ENCODE peak calls at places on chromosomes 11 and 22, in seven cellular contexts. One of them, this sample, is unnamed.

GRCh38 chr22:38262051-38262795 is 10.6 kb downstream of the TMEM184B start:
- DNase-seq in colonic mucosa: peak; percentile 74
- DNase-seq in left lung: peak; percentile 89
- DNase-seq in heart left ventricle: peak; percentile 48
- DNase-seq in kidney epithelial cell: no peak
- DNase-seq in B cell: peak; percentile 55
- DNase-seq in tibial artery: peak; percentile 81
- DNase-seq in this sample: peak; percentile 36

GRCh38 chr11:21132146-21132720 is 462.8 kb downstream of the NELL1 start:
- DNase-seq in left lung: peak; percentile 67
- DNase-seq in heart left ventricle: no peak
- DNase-seq in B cell: no peak
- DNase-seq in tibial artery: no peak
- DNase-seq in colonic mucosa: no peak
- DNase-seq in kidney epithelial cell: no peak
- DNase-seq in this sample: no peak

GRCh38 chr11:61138940-61139339 is 22.3 kb downstream of the VPS37C start:
- DNase-seq in left lung: no peak
- DNase-seq in tibial artery: no peak
- DNase-seq in colonic mucosa: no peak
- DNase-seq in heart left ventricle: no peak
- DNase-seq in B cell: no peak
- DNase-seq in kidney epithelial cell: no peak
- DNase-seq in this sample: no peak

GRCh38 chr11:68956547-68957254 is 24.1 kb downstream of the MRGPRD start:
- DNase-seq in B cell: no peak
- DNase-seq in tibial artery: no peak
- DNase-seq in kidney epithelial cell: no peak
- DNase-seq in heart left ventricle: no peak
- DNase-seq in left lung: no peak
- DNase-seq in colonic mucosa: no peak
- DNase-seq in this sample: no peak

GRCh38 chr22:30483169-30483568 is 11.4 kb upstream of the SEC14L3 start:
- DNase-seq in kidney epithelial cell: no peak
- DNase-seq in colonic mucosa: no peak
- DNase-seq in heart left ventricle: no peak
- DNase-seq in B cell: no peak
- DNase-seq in left lung: no peak
- DNase-seq in tibial artery: no peak
- DNase-seq in this sample: no peak

GRCh38 chr11:68549789-68550484 is 89.4 kb downstream of the PPP6R3 start:
- DNase-seq in heart left ventricle: no peak
- DNase-seq in colonic mucosa: no peak
- DNase-seq in B cell: no peak
- DNase-seq in left lung: no peak
- DNase-seq in kidney epithelial cell: no peak
- DNase-seq in tibial artery: no peak
- DNase-seq in this sample: no peak

GRCh38 chr11:86671386-86672006 is 920 bp downstream of the ME3 start:
- DNase-seq in tibial artery: peak; percentile 89
- DNase-seq in colonic mucosa: peak; percentile 88
- DNase-seq in B cell: no peak
- DNase-seq in heart left ventricle: peak; percentile 84
- DNase-seq in kidney epithelial cell: no peak
- DNase-seq in left lung: peak; percentile 88
- DNase-seq in this sample: no peak

GRCh38 chr11:128324531-128325141 is 262.7 kb downstream of the ETS1 start:
- DNase-seq in heart left ventricle: no peak
- DNase-seq in colonic mucosa: no peak
- DNase-seq in tibial artery: no peak
- DNase-seq in B cell: no peak
- DNase-seq in kidney epithelial cell: no peak
- DNase-seq in left lung: peak; percentile 43
- DNase-seq in this sample: peak; percentile 77

GRCh38 chr11:12418019-12418611 is 40.7 kb downstream of the PARVA start:
- DNase-seq in B cell: no peak
- DNase-seq in kidney epithelial cell: no peak
- DNase-seq in colonic mucosa: no peak
- DNase-seq in heart left ventricle: no peak
- DNase-seq in left lung: no peak
- DNase-seq in tibial artery: no peak
- DNase-seq in this sample: no peak

GRCh38 chr11:47212938-47213337 is 1.8 kb upstream of the DDB2 start:
- DNase-seq in colonic mucosa: peak; percentile 63
- DNase-seq in kidney epithelial cell: no peak
- DNase-seq in heart left ventricle: no peak
- DNase-seq in tibial artery: no peak
- DNase-seq in left lung: no peak
- DNase-seq in B cell: no peak
- DNase-seq in this sample: no peak

GRCh38 chr11:94926698-94927237 is 46.6 kb downstream of the CWC15 start:
- DNase-seq in B cell: no peak
- DNase-seq in tibial artery: peak; percentile 92
- DNase-seq in heart left ventricle: peak; percentile 89
- DNase-seq in kidney epithelial cell: no peak
- DNase-seq in colonic mucosa: peak; percentile 58
- DNase-seq in left lung: no peak
- DNase-seq in this sample: no peak

GRCh38 chr11:116691779-116692178 is 81.0 kb downstream of the BUD13 start:
- DNase-seq in left lung: no peak
- DNase-seq in colonic mucosa: peak; percentile 46
- DNase-seq in kidney epithelial cell: no peak
- DNase-seq in heart left ventricle: peak; percentile 30
- DNase-seq in tibial artery: peak; percentile 65
- DNase-seq in B cell: peak; percentile 65
- DNase-seq in this sample: peak; percentile 42

GRCh38 chr22:42642801-42643631 is 2.6 kb upstream of the ATP5MGL start:
- DNase-seq in tibial artery: no peak
- DNase-seq in heart left ventricle: no peak
- DNase-seq in kidney epithelial cell: no peak
- DNase-seq in left lung: no peak
- DNase-seq in B cell: no peak
- DNase-seq in colonic mucosa: no peak
- DNase-seq in this sample: no peak

GRCh38 chr11:109940816-109941215 is 152.4 kb upstream of the ZC3H12C start:
- DNase-seq in B cell: no peak
- DNase-seq in left lung: no peak
- DNase-seq in colonic mucosa: no peak
- DNase-seq in tibial artery: no peak
- DNase-seq in kidney epithelial cell: no peak
- DNase-seq in heart left ventricle: no peak
- DNase-seq in this sample: no peak

GRCh38 chr22:46038174-46038487 is 61.2 kb upstream of the WNT7B start:
- DNase-seq in colonic mucosa: no peak
- DNase-seq in B cell: no peak
- DNase-seq in heart left ventricle: no peak
- DNase-seq in kidney epithelial cell: no peak
- DNase-seq in tibial artery: no peak
- DNase-seq in left lung: no peak
- DNase-seq in this sample: no peak

GRCh38 chr11:18329196-18329870 is 7.0 kb downstream of the GTF2H1 start:
- DNase-seq in kidney epithelial cell: no peak
- DNase-seq in colonic mucosa: no peak
- DNase-seq in left lung: no peak
- DNase-seq in heart left ventricle: no peak
- DNase-seq in tibial artery: no peak
- DNase-seq in B cell: no peak
- DNase-seq in this sample: no peak

GRCh38 chr22:39384750-39385480 is 14.7 kb upstream of the TAB1 start:
- DNase-seq in tibial artery: no peak
- DNase-seq in colonic mucosa: no peak
- DNase-seq in left lung: no peak
- DNase-seq in heart left ventricle: no peak
- DNase-seq in B cell: no peak
- DNase-seq in kidney epithelial cell: no peak
- DNase-seq in this sample: no peak

GRCh38 chr11:103378931-103379330 is 269.7 kb downstream of the DYNC2H1 start:
- DNase-seq in tibial artery: no peak
- DNase-seq in left lung: no peak
- DNase-seq in kidney epithelial cell: no peak
- DNase-seq in colonic mucosa: no peak
- DNase-seq in B cell: no peak
- DNase-seq in heart left ventricle: no peak
- DNase-seq in this sample: no peak

GRCh38 chr11:93220078-93220477 is 22.3 kb upstream of the SLC36A4 start:
- DNase-seq in kidney epithelial cell: no peak
- DNase-seq in B cell: no peak
- DNase-seq in left lung: no peak
- DNase-seq in heart left ventricle: no peak
- DNase-seq in tibial artery: no peak
- DNase-seq in colonic mucosa: no peak
- DNase-seq in this sample: no peak

GRCh38 chr11:64885367-64886286 is 7.2 kb upstream of the EHD1 start:
- DNase-seq in colonic mucosa: peak; percentile 37
- DNase-seq in B cell: no peak
- DNase-seq in kidney epithelial cell: no peak
- DNase-seq in heart left ventricle: no peak
- DNase-seq in left lung: no peak
- DNase-seq in tibial artery: no peak
- DNase-seq in this sample: no peak

GRCh38 chr11:26712497-26712896 is 9.4 kb downstream of the SLC5A12 start:
- DNase-seq in left lung: no peak
- DNase-seq in B cell: no peak
- DNase-seq in kidney epithelial cell: no peak
- DNase-seq in tibial artery: no peak
- DNase-seq in heart left ventricle: no peak
- DNase-seq in colonic mucosa: no peak
- DNase-seq in this sample: no peak

GRCh38 chr11:36577859-36578258 is 10.1 kb downstream of the RAG1 start:
- DNase-seq in left lung: no peak
- DNase-seq in heart left ventricle: no peak
- DNase-seq in kidney epithelial cell: no peak
- DNase-seq in tibial artery: no peak
- DNase-seq in colonic mucosa: no peak
- DNase-seq in B cell: no peak
- DNase-seq in this sample: no peak

GRCh38 chr11:29231991-29232390 is 784.8 kb downstream of the KCNA4 start:
- DNase-seq in B cell: no peak
- DNase-seq in kidney epithelial cell: no peak
- DNase-seq in left lung: no peak
- DNase-seq in colonic mucosa: no peak
- DNase-seq in tibial artery: no peak
- DNase-seq in heart left ventricle: no peak
- DNase-seq in this sample: no peak

GRCh38 chr22:20725987-20726558 is 47.8 kb upstream of the SERPIND1 start:
- DNase-seq in B cell: no peak
- DNase-seq in kidney epithelial cell: no peak
- DNase-seq in heart left ventricle: no peak
- DNase-seq in left lung: no peak
- DNase-seq in colonic mucosa: no peak
- DNase-seq in tibial artery: no peak
- DNase-seq in this sample: no peak

GRCh38 chr22:20727118-20728015 is 46.5 kb upstream of the SERPIND1 start:
- DNase-seq in colonic mucosa: no peak
- DNase-seq in tibial artery: no peak
- DNase-seq in left lung: peak; percentile 69
- DNase-seq in heart left ventricle: no peak
- DNase-seq in B cell: no peak
- DNase-seq in kidney epithelial cell: no peak
- DNase-seq in this sample: no peak

GRCh38 chr22:20728523-20729190 is 45.3 kb upstream of the SERPIND1 start:
- DNase-seq in heart left ventricle: no peak
- DNase-seq in colonic mucosa: no peak
- DNase-seq in tibial artery: no peak
- DNase-seq in B cell: no peak
- DNase-seq in kidney epithelial cell: no peak
- DNase-seq in left lung: peak; percentile 20
- DNase-seq in this sample: no peak

GRCh38 chr22:20724676-20725454 is 49.0 kb upstream of the SERPIND1 start:
- DNase-seq in left lung: peak; percentile 35
- DNase-seq in tibial artery: no peak
- DNase-seq in kidney epithelial cell: no peak
- DNase-seq in colonic mucosa: no peak
- DNase-seq in B cell: no peak
- DNase-seq in heart left ventricle: no peak
- DNase-seq in this sample: no peak

GRCh38 chr22:20729194-20729593 is 44.7 kb upstream of the SERPIND1 start:
- DNase-seq in B cell: no peak
- DNase-seq in heart left ventricle: no peak
- DNase-seq in colonic mucosa: no peak
- DNase-seq in tibial artery: no peak
- DNase-seq in left lung: peak; percentile 54
- DNase-seq in kidney epithelial cell: no peak
- DNase-seq in this sample: no peak
- TF ChIP-seq CTCF in B cell: no peak
- TF ChIP-seq CTCF in heart left ventricle: no peak
- TF ChIP-seq CTCF in colonic mucosa: no peak
- TF ChIP-seq CTCF in tibial artery: no peak
- TF ChIP-seq CTCF in left lung: no peak
- TF ChIP-seq CTCF in kidney epithelial cell: no peak
- TF ChIP-seq CTCF in this sample: no peak

DNA sequence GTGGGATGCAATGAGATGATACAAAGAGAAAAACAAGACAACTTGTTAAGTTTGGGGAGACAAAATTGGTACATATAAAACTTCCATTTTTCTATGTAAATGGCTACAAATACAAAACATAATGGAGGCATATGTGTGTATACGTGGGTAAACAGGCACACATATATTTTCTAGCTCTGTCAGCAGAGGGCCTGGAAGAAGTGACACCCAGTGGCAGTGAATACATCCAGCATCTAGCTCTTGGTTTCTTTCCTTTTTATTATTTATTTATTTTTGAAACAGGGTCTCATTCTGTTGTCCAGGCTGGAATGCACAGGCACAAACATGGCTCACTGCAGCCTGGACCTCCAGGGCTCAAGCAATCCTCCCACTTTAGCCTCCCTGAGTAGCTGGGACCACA is 5.0 kb upstream of the RASL10A start:
- DNase-seq in kidney epithelial cell: no peak
- DNase-seq in colonic mucosa: no peak
- DNase-seq in left lung: no peak
- DNase-seq in B cell: no peak
- DNase-seq in heart left ventricle: no peak
- DNase-seq in tibial artery: no peak
- DNase-seq in this sample: no peak
- TF ChIP-seq CTCF in kidney epithelial cell: peak; percentile 3
- TF ChIP-seq CTCF in colonic mucosa: no peak
- TF ChIP-seq CTCF in left lung: no peak
- TF ChIP-seq CTCF in B cell: no peak
- TF ChIP-seq CTCF in heart left ventricle: no peak
- TF ChIP-seq CTCF in tibial artery: no peak
- TF ChIP-seq CTCF in this sample: no peak

GRCh38 chr11:45457649-45458048 is 171.5 kb upstream of the SYT13 start:
- DNase-seq in left lung: no peak
- DNase-seq in heart left ventricle: no peak
- DNase-seq in kidney epithelial cell: no peak
- DNase-seq in tibial artery: no peak
- DNase-seq in B cell: no peak
- DNase-seq in colonic mucosa: no peak
- DNase-seq in this sample: no peak
- TF ChIP-seq CTCF in left lung: no peak
- TF ChIP-seq CTCF in heart left ventricle: no peak
- TF ChIP-seq CTCF in kidney epithelial cell: no peak
- TF ChIP-seq CTCF in tibial artery: no peak
- TF ChIP-seq CTCF in B cell: no peak
- TF ChIP-seq CTCF in colonic mucosa: no peak
- TF ChIP-seq CTCF in this sample: no peak

DNA sequence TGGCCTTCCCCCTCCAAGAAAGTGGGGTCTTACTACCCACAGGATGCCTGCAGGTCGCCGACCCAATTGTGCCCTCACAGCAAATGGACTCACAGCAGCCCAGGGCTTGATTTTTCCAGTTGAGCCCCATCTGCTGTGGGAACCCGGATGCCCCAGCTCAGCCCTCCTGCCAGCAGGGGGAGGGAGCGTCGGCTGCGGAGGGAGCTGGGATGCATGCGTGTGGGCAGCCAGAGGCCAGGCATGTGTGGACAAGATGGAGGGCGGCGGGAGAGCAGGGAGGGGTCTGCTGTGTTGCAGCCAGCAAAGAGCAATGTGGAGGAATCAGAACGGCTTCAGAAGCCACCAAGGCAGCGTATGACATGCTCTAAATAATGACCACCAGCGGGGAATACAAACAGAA is 41.0 kb upstream of the EIF3D start:
- DNase-seq in colonic mucosa: no peak
- DNase-seq in heart left ventricle: no peak
- DNase-seq in B cell: no peak
- DNase-seq in tibial artery: no peak
- DNase-seq in left lung: no peak
- DNase-seq in kidney epithelial cell: no peak
- DNase-seq in this sample: no peak
- TF ChIP-seq CTCF in colonic mucosa: no peak
- TF ChIP-seq CTCF in heart left ventricle: peak; percentile 14
- TF ChIP-seq CTCF in B cell: no peak
- TF ChIP-seq CTCF in tibial artery: no peak
- TF ChIP-seq CTCF in left lung: no peak
- TF ChIP-seq CTCF in kidney epithelial cell: peak; percentile 61
- TF ChIP-seq CTCF in this sample: no peak